ENCODE peak calls at places on chromosomes 4 and X, in eight cellular contexts. V is erythroblast, R is neural crest cell, I is C1 segment of cervical spinal cord, G is EL, M is HepG2, O is T-helper 1 cell, Z is astrocyte. Q is an unnamed sample.

GRCh38 chr4:27278615-27279014 is 418.0 kb downstream of the STIM2 start:
- DNase-seq in V (peak), R (peak), I (no peak), G (peak), M (peak), O (no peak), Z (peak), Q (no peak)

GRCh38 chrX:103941201-103941975 is 21.0 kb upstream of the TMSB15B start:
- DNase-seq in V (peak), R (no peak), I (no peak), G (peak), M (no peak), O (peak), Z (peak), Q (no peak)

GRCh38 chr4:164753873-164754488 is at the start of gene SMIM31:
- DNase-seq in V (no peak), R (no peak), I (no peak), G (no peak), M (no peak), O (no peak), Z (no peak), Q (no peak)

GRCh38 chr4:106615407-106615945 is 246.9 kb upstream of the GIMD1 start:
- DNase-seq in V (no peak), R (no peak), I (no peak), G (no peak), M (no peak), O (no peak), Z (no peak), Q (no peak)

GRCh38 chr4:11543710-11544109 is 115.0 kb upstream of the HS3ST1 start:
- DNase-seq in V (no peak), R (no peak), I (no peak), G (no peak), M (no peak), O (no peak), Z (peak), Q (no peak)

GRCh38 chr4:82493721-82494425 is 63.5 kb downstream of the ENOPH1 start:
- DNase-seq in V (no peak), R (no peak), I (no peak), G (peak), M (no peak), O (no peak), Z (peak), Q (no peak)

GRCh38 chr4:71094201-71094600 is 100.8 kb downstream of the DCK start:
- DNase-seq in V (no peak), R (no peak), I (no peak), G (no peak), M (no peak), O (no peak), Z (no peak), Q (no peak)

GRCh38 chrX:68929332-68930150 is 100.7 kb downstream of the EFNB1 start:
- DNase-seq in V (no peak), R (no peak), I (no peak), G (peak), M (no peak), O (no peak), Z (peak), Q (no peak)

GRCh38 chrX:54866606-54867005 is 54.0 kb upstream of the TRO start:
- DNase-seq in V (no peak), R (no peak), I (no peak), G (no peak), M (no peak), O (no peak), Z (no peak), Q (no peak)

GRCh38 chr4:38923746-38924145 is 56.1 kb downstream of the FAM114A1 start:
- DNase-seq in V (no peak), R (no peak), I (no peak), G (no peak), M (no peak), O (no peak), Z (no peak), Q (no peak)

GRCh38 chr4:158002203-158002602 is 170.6 kb downstream of the GASK1B start:
- DNase-seq in V (no peak), R (no peak), I (no peak), G (no peak), M (no peak), O (no peak), Z (no peak), Q (no peak)

GRCh38 chr4:151152033-151152432 is 52.6 kb downstream of the RPS3A start:
- DNase-seq in V (no peak), R (no peak), I (no peak), G (no peak), M (no peak), O (no peak), Z (no peak), Q (no peak)

GRCh38 chr4:186021461-186022167 is 47.3 kb upstream of the TLR3 start:
- DNase-seq in V (no peak), R (peak), I (no peak), G (peak), M (peak), O (no peak), Z (peak), Q (no peak)

GRCh38 chr4:112214397-112215264 is 17.0 kb upstream of the AP1AR start:
- DNase-seq in V (peak), R (no peak), I (no peak), G (peak), M (peak), O (peak), Z (peak), Q (no peak)

GRCh38 chrX:136354201-136354600 is 53.4 kb downstream of the ADGRG4 start:
- DNase-seq in V (no peak), R (no peak), I (no peak), G (no peak), M (no peak), O (no peak), Z (no peak), Q (no peak)

GRCh38 chr4:185210102-185210981 is 944 bp downstream of the SNX25 start:
- DNase-seq in V (peak), R (peak), I (no peak), G (peak), M (peak), O (peak), Z (peak), Q (no peak)

GRCh38 chr4:6180841-6181631 is 19.3 kb downstream of the JAKMIP1 start:
- DNase-seq in V (no peak), R (no peak), I (no peak), G (no peak), M (no peak), O (peak), Z (no peak), Q (no peak)

GRCh38 chrX:141815904-141816303 is 22.2 kb upstream of the MAGEC3 start:
- DNase-seq in V (no peak), R (no peak), I (no peak), G (no peak), M (no peak), O (no peak), Z (no peak), Q (no peak)

GRCh38 chrX:97401154-97401553 is 517.4 kb downstream of the RPA4 start:
- DNase-seq in V (peak), R (no peak), I (no peak), G (peak), M (peak), O (peak), Z (no peak), Q (no peak)

GRCh38 chrX:9847071-9847470 is 60.8 kb downstream of the SHROOM2 start:
- DNase-seq in V (no peak), R (no peak), I (no peak), G (peak), M (peak), O (no peak), Z (peak), Q (no peak)

GRCh38 chr4:10582966-10583365 is 101.6 kb downstream of the CLNK start:
- DNase-seq in V (no peak), R (no peak), I (no peak), G (no peak), M (no peak), O (no peak), Z (peak), Q (no peak)

GRCh38 chrX:49282647-49283011 is 13.0 kb downstream of the PPP1R3F start:
- DNase-seq in V (peak), R (no peak), I (no peak), G (no peak), M (no peak), O (no peak), Z (peak), Q (no peak)

GRCh38 chrX:15242899-15243555 is 26.9 kb downstream of the ASB9 start:
- DNase-seq in V (peak), R (peak), I (no peak), G (peak), M (peak), O (peak), Z (peak), Q (no peak)

GRCh38 chrX:54950730-54951375 is 30.2 kb downstream of the TRO start:
- DNase-seq in V (no peak), R (no peak), I (no peak), G (no peak), M (no peak), O (no peak), Z (no peak), Q (no peak)

GRCh38 chr4:2723751-2724150 is 32.4 kb downstream of the TNIP2 start:
- DNase-seq in V (no peak), R (no peak), I (no peak), G (no peak), M (no peak), O (no peak), Z (no peak), Q (no peak)

GRCh38 chr4:56148428-56148827 is 199.7 kb downstream of the CEP135 start:
- DNase-seq in V (no peak), R (no peak), I (no peak), G (no peak), M (no peak), O (no peak), Z (no peak), Q (no peak)

GRCh38 chrX:24343719-24344118 is 16.7 kb upstream of the SUPT20HL1 start:
- DNase-seq in V (no peak), R (no peak), I (no peak), G (no peak), M (no peak), O (peak), Z (no peak), Q (no peak)

GRCh38 chr4:169018406-169018805 is 8.4 kb upstream of the CBR4 start:
- DNase-seq in V (no peak), R (no peak), I (no peak), G (no peak), M (no peak), O (no peak), Z (no peak), Q (no peak)

GRCh38 chr4:2416564-2417195 is 1.8 kb downstream of the ZFYVE28 start:
- DNase-seq in V (peak), R (no peak), I (no peak), G (no peak), M (no peak), O (peak), Z (no peak), Q (no peak)

GRCh38 chr4:111323916-111324315 is 701.0 kb upstream of the PITX2 start:
- DNase-seq in V (no peak), R (no peak), I (no peak), G (peak), M (no peak), O (no peak), Z (peak), Q (no peak)

GRCh38 chr4:113232194-113232593 is 182.7 kb downstream of the ANK2 start:
- DNase-seq in V (no peak), R (no peak), I (no peak), G (peak), M (no peak), O (no peak), Z (peak), Q (no peak)

GRCh38 chrX:125203379-125203736 is 116.3 kb upstream of the TEX13C start:
- DNase-seq in V (peak), R (peak), I (no peak), G (no peak), M (no peak), O (no peak), Z (no peak), Q (no peak)

GRCh38 chr4:77240469-77241066 is 83.6 kb downstream of the CCNG2 start:
- DNase-seq in V (peak), R (peak), I (no peak), G (peak), M (peak), O (peak), Z (peak), Q (peak)

Q was measured in GM12892.